ENCODE peak calls at places on chromosomes 16 and 17, in four cellular contexts. One of them, this sample, is unnamed.

GRCh38 chr17:77366558-77367245 is 225.9 kb downstream of the SEC14L1 start:
- DNase-seq in heart left ventricle: no peak
- DNase-seq in mammary epithelial cell: no peak
- DNase-seq in AG04450: no peak
- DNase-seq in this sample: peak; percentile 73

GRCh38 chr16:30535777-30536190 is 1.1 kb upstream of the ZNF747 start:
- DNase-seq in heart left ventricle: peak; percentile 76
- DNase-seq in mammary epithelial cell: peak; percentile 62
- DNase-seq in AG04450: no peak
- DNase-seq in this sample: peak; percentile 83

GRCh38 chr16:29824589-29825144 is 4.4 kb downstream of the MVP start:
- DNase-seq in heart left ventricle: no peak
- DNase-seq in mammary epithelial cell: peak; percentile 48
- DNase-seq in AG04450: peak; percentile 65
- DNase-seq in this sample: no peak

GRCh38 chr17:47218896-47219430 is 9.8 kb downstream of the MYL4 start:
- DNase-seq in heart left ventricle: no peak
- DNase-seq in mammary epithelial cell: no peak
- DNase-seq in AG04450: no peak
- DNase-seq in this sample: peak; percentile 83

GRCh38 chr16:69176033-69176780 is 10.8 kb upstream of the SNTB2 start:
- DNase-seq in heart left ventricle: no peak
- DNase-seq in mammary epithelial cell: peak; percentile 21
- DNase-seq in AG04450: peak; percentile 43
- DNase-seq in this sample: no peak

GRCh38 chr16:85524630-85525463 is 88.3 kb upstream of the GSE1 start:
- DNase-seq in heart left ventricle: peak; percentile 52
- DNase-seq in mammary epithelial cell: peak; percentile 53
- DNase-seq in AG04450: no peak
- DNase-seq in this sample: peak; percentile 86

GRCh38 chr16:3998793-3999478 is 117.3 kb downstream of the ADCY9 start:
- DNase-seq in heart left ventricle: no peak
- DNase-seq in mammary epithelial cell: no peak
- DNase-seq in AG04450: no peak
- DNase-seq in this sample: peak; percentile 47

GRCh38 chr16:89711601-89712475 is 8.9 kb downstream of the VPS9D1 start:
- DNase-seq in heart left ventricle: no peak
- DNase-seq in mammary epithelial cell: peak; percentile 37
- DNase-seq in AG04450: no peak
- DNase-seq in this sample: peak; percentile 86

GRCh38 chr17:71828182-71828596 is 292.6 kb upstream of the SOX9 start:
- DNase-seq in heart left ventricle: no peak
- DNase-seq in mammary epithelial cell: peak; percentile 13
- DNase-seq in AG04450: no peak
- DNase-seq in this sample: no peak

GRCh38 chr16:86570542-86571196 is 4.0 kb downstream of the FOXC2 start:
- DNase-seq in heart left ventricle: no peak
- DNase-seq in mammary epithelial cell: no peak
- DNase-seq in AG04450: no peak
- DNase-seq in this sample: no peak
- H3K4me3 ChIP-seq in heart left ventricle: peak overlapping the region; percentile 67
- H3K4me3 ChIP-seq in mammary epithelial cell: no peak overlapping the region
- H3K4me3 ChIP-seq in AG04450: peak overlapping the region; percentile 88
- H3K4me3 ChIP-seq in this sample: peak overlapping the region; percentile 26

GRCh38 chr16:23185661-23186060 is 3.1 kb downstream of the SCNN1G start:
- DNase-seq in heart left ventricle: no peak
- DNase-seq in mammary epithelial cell: no peak
- DNase-seq in AG04450: no peak
- DNase-seq in this sample: no peak

GRCh38 chr16:23181506-23181905 is 1.0 kb upstream of the SCNN1G start:
- DNase-seq in heart left ventricle: no peak
- DNase-seq in mammary epithelial cell: no peak
- DNase-seq in AG04450: no peak
- DNase-seq in this sample: no peak

GRCh38 chr16:23182675-23183485 is at the start of gene SCNN1G:
- DNase-seq in heart left ventricle: no peak
- DNase-seq in mammary epithelial cell: peak; percentile 12
- DNase-seq in AG04450: no peak
- DNase-seq in this sample: no peak

GRCh38 chr16:23183486-23183862 is 929 bp downstream of the SCNN1G start:
- DNase-seq in heart left ventricle: no peak
- DNase-seq in mammary epithelial cell: no peak
- DNase-seq in AG04450: no peak
- DNase-seq in this sample: no peak

GRCh38 chr16:23182206-23182674 is 305 bp upstream of the SCNN1G start:
- DNase-seq in heart left ventricle: peak; percentile 68
- DNase-seq in mammary epithelial cell: peak; percentile 88
- DNase-seq in AG04450: peak; percentile 4
- DNase-seq in this sample: peak; percentile 89
- H3K4me3 ChIP-seq in heart left ventricle: peak overlapping the region; percentile 44
- H3K4me3 ChIP-seq in mammary epithelial cell: peak overlapping the region; percentile 87
- H3K4me3 ChIP-seq in AG04450: no peak overlapping the region
- H3K4me3 ChIP-seq in this sample: peak overlapping the region; percentile 33

GRCh38 chr17:81254955-81255717 is 16.0 kb downstream of the NDUFAF8 start:
- DNase-seq in heart left ventricle: peak; percentile 81
- DNase-seq in mammary epithelial cell: no peak
- DNase-seq in AG04450: peak; percentile 54
- DNase-seq in this sample: peak; percentile 93
- H3K4me3 ChIP-seq in heart left ventricle: no peak overlapping the region
- H3K4me3 ChIP-seq in mammary epithelial cell: no peak overlapping the region
- H3K4me3 ChIP-seq in AG04450: peak overlapping the region; percentile 32
- H3K4me3 ChIP-seq in this sample: no peak overlapping the region

GRCh38 chr17:8015957-8016631 is 13.7 kb downstream of the GUCY2D start:
- DNase-seq in heart left ventricle: no peak
- DNase-seq in mammary epithelial cell: no peak
- DNase-seq in AG04450: no peak
- DNase-seq in this sample: peak; percentile 71
- H3K4me3 ChIP-seq in heart left ventricle: peak overlapping the region; percentile 47
- H3K4me3 ChIP-seq in mammary epithelial cell: peak overlapping the region; percentile 42
- H3K4me3 ChIP-seq in AG04450: peak overlapping the region; percentile 34
- H3K4me3 ChIP-seq in this sample: peak overlapping the region; percentile 30